ENCODE peak calls at places on chromosomes 2 and 18, in six cellular contexts. V is GM23248, P is kidney, G is Peyer's patch, N is astrocyte, Q is Panc1. S is an unnamed sample.

GRCh38 chr2:207227062-207227748 is 61.5 kb upstream of the KLF7 start:
- DNase-seq in Q (no peak), P (peak; percentile 72), N (peak; percentile 41), G (no peak), V (peak; percentile 42), S (no peak)

GRCh38 chr2:230866704-230867561 is 2.2 kb downstream of the ITM2C start:
- DNase-seq in G (peak; percentile 58), Q (no peak), N (no peak), P (no peak), V (peak; percentile 41), S (peak; percentile 85)

GRCh38 chr2:56410140-56410539 is 226.3 kb downstream of the CCDC85A start:
- DNase-seq in Q (no peak), G (no peak), V (peak; percentile 37), N (peak; percentile 20), P (no peak), S (no peak)

GRCh38 chr2:151056870-151057269 is 204.8 kb downstream of the RBM43 start:
- DNase-seq in Q (no peak), N (no peak), P (no peak), V (peak; percentile 75), G (no peak), S (no peak)

GRCh38 chr2:150586858-150587257 is 99.4 kb upstream of the RND3 start:
- DNase-seq in G (no peak), V (peak; percentile 91), N (peak; percentile 74), Q (peak; percentile 78), P (no peak), S (no peak)

GRCh38 chr2:111168528-111168929 is 47.8 kb downstream of the BCL2L11 start:
- DNase-seq in P (no peak), N (peak; percentile 69), G (no peak), V (peak; percentile 93), Q (peak; percentile 32), S (peak; percentile 63)

GRCh38 chr2:38945931-38946330 is 56.3 kb downstream of the ARHGEF33 start:
- DNase-seq in V (no peak), Q (no peak), P (no peak), G (no peak), N (no peak), S (no peak)

GRCh38 chr2:143123911-143124310 is 5.3 kb upstream of the ARHGAP15 start:
- DNase-seq in G (no peak), V (no peak), Q (no peak), P (no peak), N (no peak), S (no peak)

GRCh38 chr2:7621018-7621814 is 704.0 kb downstream of the RNF144A start:
- DNase-seq in P (no peak), V (peak; percentile 3), Q (no peak), N (no peak), G (no peak), S (no peak)

GRCh38 chr18:33051397-33051796 is 278.6 kb upstream of the KLHL14 start:
- DNase-seq in N (peak; percentile 1), Q (peak; percentile 15), G (no peak), P (no peak), V (peak; percentile 1), S (no peak)

GRCh38 chr2:158459161-158460003 is 2.6 kb downstream of the PKP4 start:
- DNase-seq in G (no peak), V (no peak), N (peak; percentile 6), P (no peak), Q (no peak), S (no peak)
- H3K4me3 ChIP-seq in G (no peak overlapping the region), V (peak overlapping the region; percentile 92), N (peak overlapping the region; percentile 68), P (peak overlapping the region; percentile 91), Q (peak overlapping the region; percentile 93), S (no peak overlapping the region)

DNA sequence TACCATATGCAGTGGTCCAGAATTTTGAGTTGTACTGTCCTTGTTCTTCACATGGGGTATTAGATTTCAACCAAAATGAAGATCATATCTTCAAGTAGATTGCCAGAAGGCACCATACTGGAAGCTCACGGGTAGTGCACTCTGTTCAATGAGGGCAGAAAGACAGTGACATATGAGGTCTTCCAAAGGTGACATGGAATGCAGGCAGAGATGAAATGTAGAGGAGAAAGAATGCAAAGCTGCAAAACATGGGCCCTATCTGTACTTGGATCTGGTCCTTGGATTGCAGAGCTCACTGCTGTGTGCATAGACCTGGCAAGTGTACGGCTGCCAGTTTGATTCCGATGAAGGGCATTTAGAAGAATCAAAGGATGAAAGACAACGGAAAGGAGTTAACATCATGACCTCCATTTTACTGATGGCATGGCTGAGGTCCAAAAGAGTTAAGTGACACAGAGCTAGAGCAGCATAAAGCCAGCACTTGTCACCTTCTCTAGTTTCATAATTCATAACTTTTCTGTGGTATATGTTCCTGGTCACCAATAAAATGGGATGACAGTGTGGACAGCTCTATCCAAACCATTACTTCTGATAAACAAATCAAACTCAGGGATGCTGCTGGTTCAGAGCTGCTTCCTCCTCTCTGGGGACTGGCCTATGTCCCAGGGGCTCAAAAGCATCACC is 64.7 kb downstream of the BCL2 start:
- DNase-seq in V (no peak), G (no peak), P (no peak), Q (no peak), N (no peak), S (no peak)
- H3K4me1 ChIP-seq in V (peaks cover 12% of the 10 kb centered on the region), G (peaks cover 14% of the 10 kb centered on the region), P (peaks cover 6% of the 10 kb centered on the region), Q (no peaks in the 10 kb centered on the region), N (no peaks in the 10 kb centered on the region), S (peaks cover 5% of the 10 kb centered on the region)

GRCh38 chr18:70290482-70291294 is 1.8 kb downstream of the SOCS6 start:
- DNase-seq in G (no peak), P (no peak), V (no peak), Q (no peak), N (no peak), S (peak; percentile 28)
- H3K4me3 ChIP-seq in G (peak overlapping the region; percentile 55), P (peak overlapping the region; percentile 84), V (peak overlapping the region; percentile 84), Q (peak overlapping the region; percentile 77), N (peak overlapping the region; percentile 90), S (peak overlapping the region; percentile 50)

GRCh38 chr2:105395691-105396090 is 3.2 kb downstream of the FHL2 start:
- DNase-seq in P (no peak), G (no peak), Q (no peak), N (no peak), V (no peak), S (no peak)
- H3K4me1 ChIP-seq in P (peaks cover 5% of the 10 kb centered on the region), G (peaks cover 15% of the 10 kb centered on the region), Q (peaks cover 73% of the 10 kb centered on the region), N (peaks cover 58% of the 10 kb centered on the region), V (peaks cover 58% of the 10 kb centered on the region), S (peaks cover 8% of the 10 kb centered on the region)

GRCh38 chr2:73208258-73208657 is 5.8 kb upstream of the SMYD5 start:
- DNase-seq in N (no peak), G (no peak), V (no peak), P (no peak), Q (no peak), S (no peak)

GRCh38 chr2:73197579-73197978 is 4.8 kb upstream of the NOTO start:
- DNase-seq in Q (no peak), N (no peak), P (no peak), V (no peak), G (no peak), S (no peak)

GRCh38 chr2:73202156-73203054 is at the start of gene NOTO:
- DNase-seq in Q (no peak), G (no peak), N (no peak), V (peak; percentile 39), P (no peak), S (no peak)

GRCh38 chr2:73205611-73206010 is 3.2 kb downstream of the NOTO start:
- DNase-seq in V (no peak), G (no peak), P (no peak), Q (no peak), N (peak; percentile 10), S (no peak)

DNA sequence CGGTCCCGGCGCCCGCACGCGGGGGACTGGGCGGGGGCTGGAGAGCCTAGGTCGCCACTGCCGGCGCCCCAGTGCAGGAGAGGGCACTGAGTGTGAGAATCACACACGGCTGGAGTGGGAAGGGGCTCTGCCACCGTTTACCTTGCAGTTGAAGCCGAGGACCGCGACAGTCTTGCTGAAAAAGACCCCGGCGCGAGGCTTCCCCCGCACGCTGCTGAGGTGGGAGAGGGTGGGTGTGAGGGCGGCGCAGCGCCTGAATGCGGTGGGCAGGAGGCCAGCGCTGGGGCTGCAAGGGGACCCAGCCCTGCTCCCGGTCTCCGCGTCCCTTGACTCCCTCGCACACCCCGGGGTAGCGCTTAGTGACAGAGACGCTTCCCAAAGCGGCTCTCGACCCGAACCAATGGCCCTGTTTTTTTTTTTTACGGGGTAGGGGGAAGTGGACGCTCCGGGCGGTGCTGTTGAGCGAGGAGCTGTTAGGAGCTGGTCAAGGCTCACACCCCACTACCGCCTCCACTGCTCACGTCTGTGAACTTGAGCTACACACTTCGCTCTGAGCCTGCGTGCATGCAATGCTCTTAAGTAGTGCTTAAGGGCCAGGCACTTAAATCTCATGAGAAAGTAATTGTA is 794 bp downstream of the NOTO start:
- DNase-seq in N (no peak), V (no peak), G (no peak), Q (no peak), P (no peak), S (no peak)
- H3K4me3 ChIP-seq in N (no peak overlapping the region), V (no peak overlapping the region), G (no peak overlapping the region), Q (no peak overlapping the region), P (no peak overlapping the region), S (no peak overlapping the region)

DNA sequence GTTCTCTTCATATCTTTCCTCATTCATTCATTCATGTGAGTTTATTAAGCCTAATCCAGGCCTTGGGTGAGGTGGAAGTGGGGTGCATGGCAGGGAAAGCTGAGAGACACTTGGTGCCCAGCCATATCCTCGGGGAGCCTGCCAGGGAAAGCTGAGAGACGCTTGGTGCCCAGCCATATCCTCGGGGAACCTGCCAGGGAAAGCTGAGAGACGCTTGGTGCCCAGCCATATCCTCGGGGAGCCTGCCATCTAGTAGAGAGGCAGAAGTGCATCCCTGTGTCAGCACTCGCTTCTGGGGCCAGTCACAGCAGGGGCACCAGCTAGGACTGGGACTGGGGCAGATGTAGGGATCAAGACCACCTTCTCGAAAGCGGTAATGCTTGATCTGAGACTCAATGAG is 39.4 kb downstream of the DDX18 start:
- DNase-seq in V (no peak), N (no peak), P (no peak), Q (no peak), G (no peak), S (no peak)
- H3K4me1 ChIP-seq in V (peaks cover 29% of the 10 kb centered on the region), N (peaks cover 14% of the 10 kb centered on the region), P (no peaks in the 10 kb centered on the region), Q (peaks cover 10% of the 10 kb centered on the region), G (no peaks in the 10 kb centered on the region), S (no peaks in the 10 kb centered on the region)

GRCh38 chr2:188385857-188386256 is 94.2 kb downstream of the GULP1 start:
- DNase-seq in Q (no peak), N (no peak), V (no peak), P (no peak), G (no peak), S (no peak)

GRCh38 chr2:188380280-188380679 is 88.6 kb downstream of the GULP1 start:
- DNase-seq in V (no peak), P (no peak), Q (no peak), G (no peak), N (no peak), S (no peak)

GRCh38 chr2:188381614-188382013 is 89.9 kb downstream of the GULP1 start:
- DNase-seq in G (no peak), N (peak; percentile 80), P (no peak), Q (peak; percentile 82), V (peak; percentile 69), S (no peak)

GRCh38 chr2:188382107-188382506 is 90.4 kb downstream of the GULP1 start:
- DNase-seq in P (no peak), N (peak; percentile 21), G (no peak), Q (no peak), V (peak; percentile 32), S (no peak)

DNA sequence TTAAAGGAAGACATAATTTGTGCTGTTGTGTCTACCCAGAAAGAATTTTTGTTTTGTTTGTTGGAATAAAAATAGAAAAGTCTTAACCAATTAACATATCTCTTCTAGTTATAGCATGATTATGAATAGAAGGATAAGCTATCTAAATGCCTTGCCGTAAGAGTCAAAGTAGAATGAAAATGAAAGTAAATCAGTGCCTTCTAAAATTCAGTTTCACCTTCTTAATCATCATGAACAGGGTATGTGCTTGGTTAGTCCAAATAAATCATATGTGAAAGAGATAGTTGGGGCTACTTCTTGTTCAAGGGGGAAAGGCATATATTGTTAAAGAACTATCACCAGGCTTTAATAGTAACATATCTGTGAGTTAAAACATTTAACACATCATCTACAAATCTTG is 91.5 kb downstream of the GULP1 start:
- DNase-seq in Q (no peak), G (no peak), N (no peak), V (no peak), P (no peak), S (no peak)
- H3K4me3 ChIP-seq in Q (peak overlapping the region; percentile 11), G (no peak overlapping the region), N (no peak overlapping the region), V (no peak overlapping the region), P (peak overlapping the region; percentile 51), S (no peak overlapping the region)

S was measured in colonic mucosa.